ENCODE peak calls at places on chromosome 6, in seven cellular contexts. V is colonic mucosa, Y is fibroblast of lung, M is IMR-90, U is testis, D is tibial artery, B is A549. J is an unnamed sample. For H3K4me1, the result is how much of the 10 kb centered on the place peaks cover.

GRCh38 chr6:88166901-88167624 is 916 bp upstream of the CNR1 start:
- DNase-seq in U (peak), Y (no peak), V (no peak), M (no peak), D (no peak), B (no peak), J (no peak)

GRCh38 chr6:156260792-156261191 is 516.4 kb upstream of the ARID1B start:
- DNase-seq in B (no peak), D (no peak), M (no peak), U (no peak), V (no peak), Y (no peak), J (no peak)

GRCh38 chr6:63634630-63635029 is 972 bp upstream of the PHF3 start:
- DNase-seq in B (no peak), D (no peak), M (no peak), V (no peak), U (no peak), Y (peak), J (no peak)

GRCh38 chr6:165632194-165632593 is 30.8 kb downstream of the PDE10A start:
- DNase-seq in Y (no peak), D (no peak), B (no peak), U (no peak), V (no peak), M (peak), J (no peak)

GRCh38 chr6:158143700-158144099 is 24.4 kb downstream of the SERAC1 start:
- DNase-seq in V (no peak), B (peak), U (no peak), Y (no peak), D (no peak), M (peak), J (no peak)

GRCh38 chr6:55569638-55570037 is 9.4 kb downstream of the HMGCLL1 start:
- DNase-seq in V (no peak), Y (no peak), D (no peak), M (no peak), B (no peak), U (no peak), J (no peak)

GRCh38 chr6:52594216-52594615 is 17.4 kb upstream of the TRAM2 start:
- DNase-seq in D (no peak), M (no peak), Y (no peak), B (no peak), U (no peak), V (no peak), J (no peak)

GRCh38 chr6:100664274-100665040 is 199.7 kb upstream of the SIM1 start:
- DNase-seq in D (no peak), M (peak), Y (peak), U (no peak), B (no peak), V (no peak), J (no peak)

GRCh38 chr6:14881399-14881798 is 364.5 kb upstream of the JARID2 start:
- DNase-seq in M (peak), V (no peak), B (no peak), Y (peak), U (no peak), D (no peak), J (no peak)

GRCh38 chr6:139919107-139920026 is 544.9 kb upstream of the CITED2 start:
- DNase-seq in U (no peak), M (no peak), Y (no peak), B (no peak), V (no peak), D (no peak), J (no peak)

GRCh38 chr6:121959501-121959900 is 440.0 kb upstream of the HSF2 start:
- DNase-seq in M (no peak), B (no peak), D (no peak), Y (no peak), U (no peak), V (no peak), J (no peak)

GRCh38 chr6:17505767-17506280 is 94.3 kb upstream of the FAM8A1 start:
- DNase-seq in B (no peak), V (no peak), U (no peak), D (no peak), Y (peak), M (peak), J (no peak)

GRCh38 chr6:120805267-120805666 is 529.0 kb downstream of the TBC1D32 start:
- DNase-seq in B (no peak), Y (peak), U (no peak), M (no peak), V (no peak), D (no peak), J (no peak)

DNA sequence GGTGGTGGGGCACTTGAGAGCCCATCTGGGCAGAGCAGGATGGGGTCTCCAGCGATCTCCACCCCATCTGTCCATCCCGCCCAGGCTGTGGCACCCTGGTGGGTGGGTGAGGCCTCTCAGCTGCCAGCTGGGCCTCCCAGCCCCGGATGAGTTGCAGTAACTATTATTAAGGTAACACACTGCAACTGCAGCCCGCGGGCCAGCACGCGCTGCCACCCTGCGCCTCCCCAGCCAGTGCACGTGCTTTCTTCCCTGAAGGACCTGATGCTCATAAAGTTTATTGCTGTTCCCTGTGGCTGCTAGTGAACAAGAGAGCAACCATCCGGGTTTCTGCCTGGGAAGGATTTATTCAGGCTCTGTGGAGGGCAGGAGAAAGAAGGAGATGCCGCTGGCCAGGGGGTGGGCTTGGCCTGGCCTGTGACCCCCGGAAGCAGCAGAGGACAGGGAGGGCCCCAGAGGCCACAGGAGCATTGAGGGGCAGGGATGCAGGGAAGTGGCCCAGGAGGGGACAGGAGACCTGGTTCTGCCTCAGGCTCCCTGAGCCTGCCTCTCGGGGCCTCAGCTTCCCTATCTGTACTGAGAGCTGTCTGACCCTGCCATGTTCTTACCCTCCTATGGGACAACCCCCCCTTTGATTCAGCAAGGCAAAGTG is 1.7 kb downstream of the IP6K3 start:
- DNase-seq in U (no peak), D (no peak), V (peak), M (no peak), Y (no peak), B (no peak), J (no peak)
- H3K4me1 ChIP-seq in U (under half), D (under half), V (under half), M (under half), Y (under half), B (under half), J (under half)

GRCh38 chr6:20213271-20213798 is 1.1 kb upstream of the MBOAT1 start:
- DNase-seq in B (no peak), M (no peak), V (no peak), Y (no peak), D (no peak), U (no peak), J (no peak)

GRCh38 chr6:20211037-20211940 is 980 bp downstream of the MBOAT1 start:
- DNase-seq in U (no peak), D (no peak), M (peak), Y (peak), V (peak), B (no peak), J (no peak)

GRCh38 chr6:20212392-20213111 is at the start of gene MBOAT1:
- DNase-seq in B (peak), D (peak), U (peak), V (peak), Y (peak), M (peak), J (peak)

GRCh38 chr6:20210158-20210557 is 2.1 kb downstream of the MBOAT1 start:
- DNase-seq in Y (no peak), B (no peak), V (no peak), U (no peak), D (no peak), M (no peak), J (no peak)

GRCh38 chr6:20211941-20212391 is 303 bp downstream of the MBOAT1 start:
- DNase-seq in M (no peak), Y (peak), V (peak), D (no peak), U (no peak), B (peak), J (no peak)
- TF ChIP-seq CTCF in M (no peak), Y (no peak), V (no peak), D (no peak), U (no peak), B (no peak), J (no peak)

DNA sequence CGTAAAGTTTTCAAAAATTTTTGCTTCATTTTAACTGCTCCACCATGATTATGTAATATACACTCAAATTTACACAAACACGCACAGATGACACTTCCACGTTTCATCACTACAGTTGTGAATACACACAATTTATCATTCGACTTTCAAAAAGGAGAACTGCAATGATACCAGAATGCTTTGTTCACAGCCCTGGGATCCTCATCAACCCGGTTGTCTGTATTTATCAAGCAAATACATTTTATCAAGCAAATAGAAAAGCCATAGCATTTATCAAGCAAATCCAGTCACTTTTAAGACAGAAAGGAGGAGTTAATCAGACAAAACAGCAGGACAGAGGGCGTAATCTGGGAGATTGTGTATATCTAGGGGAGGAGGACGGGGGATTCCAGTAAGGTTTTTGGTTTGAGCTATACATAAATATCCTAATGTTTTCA is 20.3 kb upstream of the ABT1 start:
- DNase-seq in U (no peak), V (no peak), M (no peak), Y (no peak), D (no peak), B (no peak), J (no peak)
- H3K4me1 ChIP-seq in U (under half), V (under half), M (under half), Y (under half), D (under half), B (under half), J (under half)

DNA sequence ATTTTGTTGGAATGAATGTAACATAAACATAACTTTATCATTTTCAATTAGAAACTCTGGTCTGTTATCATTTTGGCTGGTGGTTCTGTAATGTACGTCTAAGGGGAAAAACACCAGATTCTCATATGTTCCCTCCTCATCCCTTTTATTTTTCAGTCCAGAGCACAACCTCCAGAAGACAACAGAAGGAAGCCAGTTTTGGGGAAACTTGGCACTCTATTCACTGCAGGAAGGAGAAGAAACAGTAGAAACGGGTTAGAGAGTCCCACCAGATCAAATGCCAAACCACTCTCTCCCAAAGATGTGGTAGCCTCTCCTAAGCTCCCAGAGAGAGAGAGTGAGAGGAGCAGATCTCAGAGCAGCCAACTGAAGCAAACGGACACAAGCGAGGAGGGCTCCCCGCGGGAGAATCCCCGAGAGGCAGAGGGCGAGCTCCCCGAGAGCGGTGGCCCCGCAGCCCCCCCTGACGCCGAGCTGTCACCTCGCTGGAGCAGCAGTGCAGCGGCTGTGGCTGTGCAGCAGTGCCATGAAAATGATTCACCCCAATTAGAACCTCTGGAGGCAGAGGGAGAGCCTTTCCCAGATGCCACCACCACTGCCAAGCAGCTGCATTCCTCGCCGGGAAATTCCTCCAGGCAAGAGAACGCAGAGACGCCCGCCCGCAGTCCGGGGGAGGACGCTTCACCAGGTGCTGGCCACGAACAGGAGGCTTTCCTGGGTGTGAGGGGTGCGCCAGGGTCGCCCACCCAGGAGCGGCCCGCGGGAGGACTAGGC is 117.8 kb downstream of the RTN4IP1 start:
- DNase-seq in Y (peak), M (no peak), U (no peak), B (no peak), V (peak), D (no peak), J (no peak)
- TF ChIP-seq CTCF in Y (no peak), M (no peak), U (no peak), B (no peak), V (no peak), D (no peak), J (no peak)

GRCh38 chr6:41715779-41716515 is 19.5 kb downstream of the TFEB start:
- DNase-seq in Y (no peak), B (no peak), M (no peak), U (no peak), D (no peak), V (no peak), J (no peak)

GRCh38 chr6:41712651-41713103 is 22.7 kb downstream of the TFEB start:
- DNase-seq in D (peak), B (peak), V (no peak), Y (peak), U (peak), M (no peak), J (peak)

GRCh38 chr6:41713161-41713649 is 22.2 kb downstream of the TFEB start:
- DNase-seq in V (no peak), M (peak), B (peak), Y (peak), D (peak), U (no peak), J (no peak)

GRCh38 chr6:41713650-41714291 is 21.6 kb downstream of the TFEB start:
- DNase-seq in U (peak), Y (peak), M (no peak), D (peak), B (peak), V (no peak), J (no peak)

GRCh38 chr6:41714556-41715273 is 20.7 kb downstream of the TFEB start:
- DNase-seq in V (no peak), D (no peak), M (no peak), Y (no peak), U (no peak), B (no peak), J (no peak)
- H3K4me1 ChIP-seq in V (under half), D (half or more), M (under half), Y (under half), U (under half), B (half or more), J (half or more)

GRCh38 chr6:83270971-83271714 is 78.0 kb downstream of the RWDD2A start:
- DNase-seq in D (no peak), M (peak), V (no peak), U (no peak), B (no peak), Y (peak), J (no peak)
- TF ChIP-seq CTCF in D (no peak), M (no peak), V (no peak), U (no peak), B (no peak), Y (no peak), J (no peak)

GRCh38 chr6:42375905-42376304 is 75.8 kb downstream of the TRERF1 start:
- DNase-seq in M (no peak), V (no peak), U (no peak), B (no peak), Y (no peak), D (no peak), J (no peak)

GRCh38 chr6:42370323-42370985 is 81.3 kb downstream of the TRERF1 start:
- DNase-seq in B (no peak), V (no peak), U (no peak), M (no peak), D (no peak), Y (no peak), J (no peak)

GRCh38 chr6:42375007-42375635 is 76.6 kb downstream of the TRERF1 start:
- DNase-seq in V (no peak), B (no peak), Y (no peak), D (no peak), M (no peak), U (no peak), J (no peak)

GRCh38 chr6:42372699-42373098 is 79.0 kb downstream of the TRERF1 start:
- DNase-seq in Y (no peak), U (no peak), V (no peak), B (no peak), D (no peak), M (no peak), J (no peak)

DNA sequence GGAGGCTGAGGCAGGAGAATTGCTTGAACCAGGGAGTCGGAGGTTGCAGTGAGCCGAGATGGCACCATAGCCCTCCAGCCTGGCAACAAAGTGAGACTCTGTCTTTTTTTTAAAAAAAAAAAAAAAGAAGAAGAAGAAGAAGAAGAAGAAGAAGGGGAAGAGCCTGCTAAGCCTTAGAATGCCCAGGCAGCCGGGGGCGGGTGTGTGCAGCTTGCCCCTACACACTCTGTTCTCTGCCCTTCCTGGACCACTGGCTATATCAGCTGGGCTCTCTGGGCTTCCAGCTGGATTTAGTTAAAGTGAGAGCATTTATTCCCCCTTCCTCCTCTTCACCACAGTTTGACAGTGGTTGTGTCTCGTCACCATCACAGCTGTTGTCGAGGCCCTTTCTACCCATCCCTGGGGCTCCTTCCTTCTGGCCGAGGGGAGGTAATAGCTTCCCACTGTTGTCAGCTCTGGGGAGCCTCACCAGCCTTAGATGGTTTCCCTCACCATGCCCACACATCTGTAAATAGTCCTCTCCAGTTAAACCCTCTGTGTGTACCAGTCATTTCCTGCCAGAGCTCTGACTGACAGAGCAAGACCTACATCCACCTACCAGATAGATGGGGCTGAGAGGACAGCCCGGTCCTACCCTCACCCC is 77.6 kb downstream of the TRERF1 start:
- DNase-seq in Y (no peak), M (no peak), D (no peak), U (no peak), V (no peak), B (no peak), J (no peak)
- H3K4me1 ChIP-seq in Y (under half), M (under half), D (under half), U (under half), V (under half), B (under half), J (under half)

GRCh38 chr6:168132531-168133184 is 53.6 kb upstream of the FRMD1 start:
- DNase-seq in U (peak), B (peak), M (peak), Y (peak), V (peak), D (no peak), J (no peak)
- TF ChIP-seq CTCF in U (peak), B (peak), M (peak), Y (peak), V (peak), D (peak), J (peak)

GRCh38 chr6:143696327-143697000 is 18.7 kb downstream of the PHACTR2 start:
- DNase-seq in B (no peak), D (no peak), U (no peak), M (peak), V (no peak), Y (no peak), J (no peak)
- H3K4me1 ChIP-seq in B (under half), D (half or more), U (half or more), M (under half), V (under half), Y (under half), J (half or more)